ENCODE peak calls at places on chromosomes 12 and 14, in ten cellular contexts. C is PC-3, D is thyroid gland, V is activated B cell treated with CpG ODN at 0.5 μM for 24 hours, M is GM13977, O is right lobe of liver, N is GM12865, Z is heart right ventricle, Y is astrocyte of the spinal cord, T is esophagus squamous epithelium. K is an unnamed sample.

GRCh38 chr12:62977419-62977818 is 42.5 kb upstream of the PPM1H start:
- DNase-seq in M (no peak), O (no peak), D (no peak), V (no peak), C (peak; percentile 60), N (no peak), Y (peak; percentile 27), Z (no peak), T (no peak), K (no peak)

GRCh38 chr14:98103705-98104104 is 1168.3 kb downstream of the BCL11B start:
- DNase-seq in N (no peak), C (no peak), T (no peak), Z (no peak), V (no peak), M (no peak), O (no peak), Y (no peak), D (no peak), K (no peak)

GRCh38 chr14:71592361-71592760 is 339.9 kb upstream of the RGS6 start:
- DNase-seq in N (no peak), M (no peak), D (peak; percentile 10), V (no peak), O (no peak), C (peak; percentile 10), Z (no peak), Y (no peak), T (no peak), K (no peak)

GRCh38 chr12:26088999-26089398 is 35.8 kb downstream of the BHLHE41 start:
- DNase-seq in V (no peak), D (no peak), M (peak; percentile 35), Z (no peak), N (peak; percentile 87), Y (no peak), O (no peak), T (no peak), C (peak; percentile 23), K (peak; percentile 52)

GRCh38 chr12:53659609-53660008 is 16.3 kb downstream of the ATP5MC2 start:
- DNase-seq in V (no peak), N (no peak), Z (no peak), T (no peak), C (no peak), O (no peak), D (no peak), Y (peak; percentile 76), M (no peak), K (no peak)

GRCh38 chr14:87233266-87233665 is 759.7 kb downstream of the GALC start:
- DNase-seq in T (no peak), O (no peak), D (no peak), M (no peak), C (no peak), N (no peak), V (no peak), Z (no peak), Y (no peak), K (no peak)

GRCh38 chr12:19819231-19819630 is 379.9 kb downstream of the AEBP2 start:
- DNase-seq in C (no peak), N (no peak), V (no peak), D (no peak), O (no peak), Y (no peak), M (no peak), T (no peak), Z (peak; percentile 42), K (no peak)

GRCh38 chr14:94775082-94775874 is 5.4 kb upstream of the GSC start:
- DNase-seq in Z (no peak), V (no peak), T (no peak), D (no peak), M (no peak), C (no peak), Y (no peak), O (no peak), N (no peak), K (no peak)

GRCh38 chr12:90058721-90059120 is 350.1 kb upstream of the ATP2B1 start:
- DNase-seq in N (no peak), D (no peak), V (no peak), T (no peak), M (no peak), C (peak; percentile 78), O (no peak), Y (peak; percentile 90), Z (peak; percentile 9), K (no peak)

GRCh38 chr12:2562400-2562799 is 232.4 kb upstream of the FKBP4 start:
- DNase-seq in N (no peak), V (no peak), O (no peak), D (no peak), Z (no peak), T (no peak), Y (no peak), M (no peak), C (no peak), K (no peak)

GRCh38 chr12:57810450-57810849 is 8.1 kb downstream of the AVIL start:
- DNase-seq in N (no peak), V (no peak), O (no peak), Z (no peak), T (no peak), D (no peak), C (peak; percentile 88), Y (peak; percentile 64), M (no peak), K (no peak)

GRCh38 chr12:39587247-39587646 is 32.4 kb downstream of the ABCD2 start:
- DNase-seq in V (no peak), M (no peak), N (peak; percentile 50), C (peak; percentile 45), Z (peak; percentile 13), T (no peak), D (no peak), O (no peak), Y (peak; percentile 33), K (peak; percentile 3)
- TF ChIP-seq CTCF in V (no peak), M (peak; percentile 38), N (peak; percentile 42), C (peak; percentile 52), Z (peak; percentile 52), T (no peak), D (no peak), O (peak; percentile 41), Y (peak; percentile 41), K (peak; percentile 34)

GRCh38 chr12:76183459-76184186 is 99.1 kb upstream of the NAP1L1 start:
- DNase-seq in M (peak; percentile 45), T (no peak), D (no peak), V (no peak), Y (peak; percentile 98), O (no peak), Z (peak; percentile 5), C (peak; percentile 99), N (peak; percentile 82), K (peak; percentile 47)

GRCh38 chr12:76187177-76187576 is 102.7 kb upstream of the NAP1L1 start:
- DNase-seq in M (no peak), Y (no peak), C (no peak), D (no peak), N (no peak), V (no peak), O (no peak), Z (no peak), T (no peak), K (no peak)

GRCh38 chr12:76180401-76181277 is 96.2 kb upstream of the NAP1L1 start:
- DNase-seq in M (no peak), D (no peak), C (no peak), Y (no peak), Z (no peak), T (no peak), V (no peak), O (no peak), N (peak; percentile 32), K (no peak)

GRCh38 chr12:76190249-76190648 is 105.8 kb upstream of the NAP1L1 start:
- DNase-seq in D (no peak), V (no peak), Y (no peak), O (no peak), Z (no peak), M (no peak), T (no peak), N (no peak), C (no peak), K (no peak)

DNA sequence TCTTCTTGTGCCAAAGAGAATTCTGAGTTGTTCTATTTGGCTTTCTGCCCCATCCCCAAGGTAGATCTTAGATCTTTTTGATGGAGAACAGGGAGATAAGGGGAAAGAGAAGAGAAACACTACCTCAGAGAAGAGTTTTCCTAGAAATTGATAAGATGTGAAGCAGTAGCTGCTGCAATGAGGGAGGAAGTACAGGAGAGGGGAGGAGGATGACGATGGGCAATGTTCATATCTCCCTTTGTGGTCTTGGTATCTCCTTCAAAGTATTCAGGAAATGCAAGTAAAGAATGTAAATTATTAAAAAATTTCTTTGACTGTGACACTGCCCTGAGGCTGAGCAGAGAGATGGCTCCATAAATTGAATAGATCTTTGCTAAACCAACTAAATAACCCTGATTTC is 102.0 kb upstream of the NAP1L1 start:
- DNase-seq in C (no peak), Z (no peak), D (no peak), O (no peak), T (no peak), M (no peak), N (no peak), Y (no peak), V (no peak), K (no peak)
- TF ChIP-seq CTCF in C (no peak), Z (no peak), D (no peak), O (no peak), T (no peak), M (no peak), N (no peak), Y (no peak), V (no peak), K (no peak)

GRCh38 chr14:106276326-106277267 is 750.2 kb downstream of the TMEM121 start:
- DNase-seq in C (no peak), V (no peak), M (no peak), T (no peak), D (no peak), Y (no peak), N (no peak), Z (no peak), O (no peak), K (no peak)

DNA sequence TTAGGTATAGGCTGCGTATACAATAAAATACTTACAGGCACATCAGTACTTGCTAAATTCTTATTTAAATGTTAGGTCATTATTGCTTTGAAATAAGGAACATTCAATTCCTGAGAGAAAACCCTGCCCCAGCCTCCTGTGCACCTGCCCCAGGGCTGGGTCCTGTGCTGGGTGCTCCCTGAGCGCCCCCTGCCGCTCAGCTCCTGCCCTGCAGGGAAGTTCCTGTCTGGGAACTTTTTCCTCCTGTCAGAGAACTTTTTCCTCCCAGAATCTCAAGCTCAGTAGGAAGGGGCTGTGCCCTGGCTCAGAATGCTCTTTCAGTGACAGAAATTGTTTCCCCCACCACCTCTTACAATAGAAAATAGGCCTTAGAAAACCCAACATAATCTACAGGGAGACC is 751.1 kb downstream of the TMEM121 start:
- DNase-seq in T (no peak), Z (no peak), D (no peak), O (no peak), N (peak; percentile 1), M (peak; percentile 37), V (no peak), Y (no peak), C (no peak), K (peak; percentile 48)
- TF ChIP-seq CTCF in T (no peak), Z (peak; percentile 26), D (no peak), O (peak; percentile 52), N (peak; percentile 65), M (peak; percentile 81), V (no peak), Y (peak; percentile 1), C (peak; percentile 35), K (peak; percentile 74)

DNA sequence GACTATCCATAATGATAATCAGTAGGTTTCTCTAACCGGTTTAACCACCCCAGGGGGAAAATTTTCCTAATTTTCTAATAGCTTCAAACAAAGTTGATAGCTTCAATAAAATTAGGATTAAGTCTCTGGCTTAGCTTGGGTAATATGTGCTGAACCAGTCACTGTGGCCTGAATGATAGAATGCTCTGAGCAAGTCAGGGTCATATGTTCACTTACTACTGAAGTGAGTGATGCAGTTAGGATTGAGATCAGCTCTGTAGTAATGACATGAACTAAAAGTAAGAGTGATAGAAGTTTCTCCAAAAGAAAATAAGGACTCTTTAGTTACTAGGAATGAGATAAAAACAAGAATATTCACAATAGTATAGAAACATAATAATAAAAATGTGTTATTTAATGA is 32.6 kb downstream of the ETNK1 start:
- DNase-seq in M (no peak), V (no peak), T (no peak), O (no peak), N (no peak), Y (no peak), Z (no peak), C (no peak), D (no peak), K (no peak)
- TF ChIP-seq CTCF in M (no peak), V (no peak), T (no peak), O (no peak), N (no peak), Y (no peak), Z (no peak), C (no peak), D (no peak), K (no peak)